ENCODE peak calls at places on chromosomes 5 and 9, in six cellular contexts. X is OCI-LY7, U is cardiac fibroblast, M is IMR-90, R is fibroblast of lung, T is upper lobe of left lung. L is an unnamed sample.
A peak's percentile ranks its signal among the peaks of the same experiment; 100 is the strongest.

GRCh38 chr5:134846641-134846960 is 833 bp downstream of the C5orf24 start:
- DNase-seq in R (no peak), X (peak; percentile 50), M (no peak), U (peak; percentile 40), T (no peak), L (no peak)

GRCh38 chr9:127181595-127182190 is 59.3 kb upstream of the ANGPTL2 start:
- DNase-seq in M (no peak), X (no peak), T (peak; percentile 5), R (no peak), U (no peak), L (no peak)

GRCh38 chr9:94280409-94280989 is 21.4 kb downstream of the ZNF169 start:
- DNase-seq in M (no peak), X (no peak), T (no peak), U (no peak), R (no peak), L (no peak)

GRCh38 chr9:36132081-36132480 is 4.5 kb upstream of the GLIPR2 start:
- DNase-seq in X (no peak), T (no peak), R (peak; percentile 88), M (peak; percentile 39), U (peak; percentile 88), L (no peak)

GRCh38 chr5:32182463-32183081 is 8.5 kb upstream of the GOLPH3 start:
- DNase-seq in X (peak; percentile 68), R (no peak), U (no peak), T (no peak), M (no peak), L (no peak)

GRCh38 chr5:58241383-58241782 is 218.5 kb downstream of the PLK2 start:
- DNase-seq in M (peak; percentile 20), X (no peak), R (no peak), U (peak; percentile 78), T (peak; percentile 27), L (no peak)

GRCh38 chr5:112551437-112552018 is 132.5 kb upstream of the EPB41L4A start:
- DNase-seq in U (peak; percentile 74), X (peak; percentile 75), R (peak; percentile 79), T (no peak), M (peak; percentile 72), L (peak; percentile 40)

GRCh38 chr5:140242099-140242498 is 60.8 kb downstream of the PFDN1 start:
- DNase-seq in M (no peak), U (no peak), T (no peak), X (no peak), R (no peak), L (no peak)

GRCh38 chr9:34611251-34611810 is 566 bp downstream of the RPP25L start:
- DNase-seq in U (no peak), R (peak; percentile 22), T (no peak), X (peak; percentile 27), M (no peak), L (no peak)

GRCh38 chr9:114401344-114401743 is 13.6 kb upstream of the AKNA start:
- DNase-seq in U (no peak), T (no peak), X (no peak), M (no peak), R (no peak), L (no peak)

GRCh38 chr9:75265525-75265972 is 177.2 kb downstream of the OSTF1 start:
- DNase-seq in R (peak; percentile 57), U (peak; percentile 67), M (peak; percentile 42), X (peak; percentile 57), T (peak; percentile 28), L (peak; percentile 52)

GRCh38 chr5:37212096-37212495 is 37.1 kb downstream of the CPLANE1 start:
- DNase-seq in X (no peak), U (no peak), M (no peak), R (no peak), T (no peak), L (no peak)

GRCh38 chr5:10528056-10528816 is 35.6 kb upstream of the ANKRD33B start:
- DNase-seq in T (no peak), X (no peak), U (no peak), M (peak; percentile 60), R (peak; percentile 42), L (no peak)

GRCh38 chr5:107578051-107578635 is 92.6 kb downstream of the EFNA5 start:
- DNase-seq in X (no peak), M (no peak), T (no peak), R (no peak), U (no peak), L (no peak)

GRCh38 chr9:134301387-134302129 is 24.7 kb upstream of the RXRA start:
- DNase-seq in R (no peak), M (no peak), X (no peak), T (no peak), U (no peak), L (no peak)

GRCh38 chr5:123441408-123441807 is 18.2 kb upstream of the CEP120 start:
- DNase-seq in R (no peak), U (no peak), M (no peak), T (no peak), X (no peak), L (no peak)

GRCh38 chr9:100294341-100294740 is 58.4 kb downstream of the TEX10 start:
- DNase-seq in R (no peak), U (no peak), T (no peak), M (peak; percentile 65), X (no peak), L (no peak)

GRCh38 chr5:154593091-154593490 is 115.1 kb upstream of the HAND1 start:
- DNase-seq in M (peak; percentile 56), R (peak; percentile 83), X (no peak), T (no peak), U (peak; percentile 76), L (no peak)

GRCh38 chr9:109585841-109586240 is 87.7 kb upstream of the PTPN3 start:
- DNase-seq in U (no peak), M (no peak), X (no peak), T (no peak), R (no peak), L (no peak)

GRCh38 chr9:71985070-71985956 is 73.9 kb downstream of the C9orf85 start:
- DNase-seq in M (peak; percentile 15), R (no peak), U (no peak), X (no peak), T (no peak), L (no peak)
- TF ChIP-seq CTCF in M (no peak), R (no peak), U (no peak), X (no peak), T (no peak), L (no peak)

GRCh38 chr5:24232929-24233328 is 411.8 kb downstream of the CDH10 start:
- DNase-seq in X (peak; percentile 8), M (no peak), T (no peak), R (peak; percentile 0), U (no peak), L (no peak)
- TF ChIP-seq CTCF in X (peak; percentile 78), M (no peak), T (no peak), R (no peak), U (no peak), L (no peak)

DNA sequence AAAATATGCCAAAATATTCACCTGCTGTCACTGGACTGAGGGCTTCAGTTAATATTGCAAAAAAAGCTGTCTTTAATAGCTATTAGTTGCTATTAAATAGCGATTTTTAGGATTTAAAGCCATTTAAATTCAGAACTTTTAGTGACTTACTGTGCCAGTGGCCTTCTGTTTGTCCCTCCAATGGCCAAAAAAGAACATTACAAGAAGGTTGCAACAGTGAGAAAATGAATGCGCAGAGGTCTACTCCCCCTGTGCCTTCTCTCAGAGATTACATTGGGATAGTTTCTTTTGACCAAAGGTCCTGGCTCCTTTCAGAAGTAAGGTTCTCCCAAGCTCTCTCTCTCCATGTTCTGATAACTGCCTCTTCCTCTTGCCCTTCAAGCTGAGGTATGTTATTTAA is 930.3 kb upstream of the ARRDC3 start:
- DNase-seq in T (no peak), U (no peak), X (no peak), M (no peak), R (no peak), L (no peak)
- TF ChIP-seq CTCF in T (no peak), U (no peak), X (no peak), M (no peak), R (no peak), L (no peak)

GRCh38 chr9:38334234-38334633 is 58.3 kb upstream of the ALDH1B1 start:
- DNase-seq in M (no peak), T (no peak), U (peak; percentile 11), R (no peak), X (peak; percentile 4), L (no peak)
- TF ChIP-seq CTCF in M (no peak), T (no peak), U (peak; percentile 23), R (no peak), X (peak; percentile 70), L (peak; percentile 35)

L was measured in endothelial cell.